ENCODE peak calls at places on chromosome 22, in nine cellular contexts. A is sigmoid colon; K is fibroblast of lung; X is colonic mucosa; W is hepatocyte; U is CD8-positive, alpha-beta T cell; G is GM23338; P is neuronal stem cell; H is small intestine. I is an unnamed sample.

GRCh38 chr22:38298312-38299000 is 18.8 kb downstream of the CSNK1E start:
- DNase-seq in H (no peak), A (no peak), W (peak; percentile 75), K (peak; percentile 95), U (no peak), G (peak; percentile 53), X (no peak), P (no peak), I (peak; percentile 99)

GRCh38 chr22:45604239-45604711 is 67.4 kb upstream of the ATXN10 start:
- DNase-seq in G (no peak), H (no peak), U (no peak), A (peak; percentile 52), K (no peak), X (no peak), W (no peak), P (no peak), I (no peak)

GRCh38 chr22:46058591-46059519 is 81.9 kb upstream of the WNT7B start:
- DNase-seq in A (peak; percentile 68), W (no peak), G (no peak), P (no peak), K (no peak), H (no peak), U (no peak), X (no peak), I (no peak)

GRCh38 chr22:35674335-35674734 is 26.1 kb downstream of the APOL6 start:
- DNase-seq in U (no peak), A (no peak), G (peak; percentile 28), W (no peak), H (no peak), P (no peak), X (no peak), K (no peak), I (no peak)

GRCh38 chr22:49935561-49935960 is 17.1 kb downstream of the CRELD2 start:
- DNase-seq in X (no peak), K (peak; percentile 31), H (no peak), U (no peak), W (peak; percentile 46), A (no peak), G (peak; percentile 46), P (no peak), I (no peak)

GRCh38 chr22:22681221-22681739 is 36.9 kb downstream of the GGTLC2 start:
- DNase-seq in X (no peak), G (no peak), W (peak; percentile 75), A (no peak), U (no peak), P (no peak), H (no peak), K (peak; percentile 42), I (no peak)

GRCh38 chr22:22927888-22928665 is 40.5 kb downstream of the IGLL5 start:
- DNase-seq in G (no peak), H (no peak), U (no peak), K (peak; percentile 3), A (no peak), W (no peak), X (no peak), P (no peak), I (no peak)

GRCh38 chr22:32810241-32811133 is 9.0 kb downstream of the TIMP3 start:
- DNase-seq in X (no peak), U (no peak), P (no peak), A (peak; percentile 66), W (peak; percentile 50), H (no peak), G (peak; percentile 62), K (peak; percentile 59), I (no peak)

GRCh38 chr22:35186492-35186891 is 70.8 kb upstream of the HMGXB4 start:
- DNase-seq in X (no peak), A (no peak), P (no peak), H (no peak), G (no peak), U (no peak), W (no peak), K (no peak), I (no peak)

GRCh38 chr22:34812631-34813030 is 253.3 kb upstream of the ISX start:
- DNase-seq in P (no peak), H (no peak), X (no peak), G (no peak), K (no peak), U (no peak), W (peak; percentile 34), A (no peak), I (no peak)

GRCh38 chr22:24005201-24005600 is at the start of gene GSTT4:
- DNase-seq in A (peak; percentile 71), H (no peak), U (no peak), P (no peak), G (no peak), K (no peak), W (no peak), X (no peak), I (no peak)

GRCh38 chr22:28911279-28911640 is 27.9 kb downstream of the ZNRF3 start:
- DNase-seq in H (no peak), X (no peak), U (no peak), W (no peak), P (no peak), A (peak; percentile 36), K (no peak), G (no peak), I (no peak)

GRCh38 chr22:28910575-28911278 is 27.4 kb downstream of the ZNRF3 start:
- DNase-seq in A (peak; percentile 47), U (no peak), W (no peak), G (no peak), X (no peak), K (no peak), H (no peak), P (no peak), I (no peak)

GRCh38 chr22:28915969-28916368 is 32.6 kb downstream of the ZNRF3 start:
- DNase-seq in W (no peak), K (no peak), A (no peak), H (no peak), P (no peak), X (no peak), U (no peak), G (no peak), I (no peak)

GRCh38 chr22:28909375-28909774 is 26.0 kb downstream of the ZNRF3 start:
- DNase-seq in X (no peak), U (no peak), K (no peak), G (no peak), P (no peak), A (no peak), W (no peak), H (no peak), I (no peak)

DNA sequence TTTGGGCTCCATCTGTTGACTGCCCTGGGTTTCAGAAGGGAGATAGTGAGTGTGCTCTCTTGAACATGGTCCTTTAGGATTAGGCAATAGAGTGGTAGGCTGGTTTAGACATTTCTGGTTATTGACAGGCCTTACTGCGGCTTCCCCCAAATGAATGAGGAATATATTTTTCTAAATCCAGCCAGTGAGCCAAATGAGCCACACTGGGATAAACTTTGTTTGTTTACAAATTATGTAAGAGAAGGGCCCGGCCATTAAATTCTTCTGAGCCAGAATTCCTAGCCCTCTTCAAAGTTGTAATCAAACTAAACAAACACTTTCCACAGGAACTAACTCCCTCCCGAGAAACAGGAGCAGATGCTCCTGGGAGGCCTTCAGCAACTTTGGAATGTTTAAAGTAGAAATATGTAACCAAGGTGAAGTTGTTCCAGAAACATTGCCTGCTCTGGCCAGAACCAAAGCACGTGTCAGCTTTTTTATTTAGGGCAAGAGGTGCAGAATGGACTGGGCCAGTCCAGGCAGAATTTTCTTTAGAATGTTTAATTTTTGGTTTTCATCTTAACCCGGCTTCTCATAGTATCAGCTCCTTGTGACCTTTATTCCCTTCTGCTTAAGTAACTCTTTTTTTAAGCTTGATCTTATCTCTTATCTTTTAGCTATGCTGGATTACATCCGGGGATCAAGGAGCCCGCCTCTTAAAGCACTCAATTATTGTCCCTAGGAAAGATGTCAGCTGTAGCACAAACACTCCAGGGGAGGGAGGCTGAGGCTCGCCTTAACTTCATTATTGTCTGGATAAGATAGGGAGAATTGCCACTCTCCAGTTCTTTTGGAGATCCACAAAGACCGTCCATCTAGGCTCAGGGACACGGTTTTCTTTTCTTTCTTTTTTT is 28.7 kb downstream of the ZNRF3 start:
- DNase-seq in X (peak; percentile 72), G (no peak), H (peak; percentile 76), U (no peak), A (peak; percentile 68), P (no peak), K (peak; percentile 48), W (peak; percentile 58), I (no peak)
- H3K27ac ChIP-seq in X (no peak overlapping the region), G (peak overlapping the region; percentile 67), H (no peak overlapping the region), U (no peak overlapping the region), A (peak overlapping the region; percentile 74), P (no peak overlapping the region), K (no peak overlapping the region), W (peak overlapping the region; percentile 39), I (no peak overlapping the region)

DNA sequence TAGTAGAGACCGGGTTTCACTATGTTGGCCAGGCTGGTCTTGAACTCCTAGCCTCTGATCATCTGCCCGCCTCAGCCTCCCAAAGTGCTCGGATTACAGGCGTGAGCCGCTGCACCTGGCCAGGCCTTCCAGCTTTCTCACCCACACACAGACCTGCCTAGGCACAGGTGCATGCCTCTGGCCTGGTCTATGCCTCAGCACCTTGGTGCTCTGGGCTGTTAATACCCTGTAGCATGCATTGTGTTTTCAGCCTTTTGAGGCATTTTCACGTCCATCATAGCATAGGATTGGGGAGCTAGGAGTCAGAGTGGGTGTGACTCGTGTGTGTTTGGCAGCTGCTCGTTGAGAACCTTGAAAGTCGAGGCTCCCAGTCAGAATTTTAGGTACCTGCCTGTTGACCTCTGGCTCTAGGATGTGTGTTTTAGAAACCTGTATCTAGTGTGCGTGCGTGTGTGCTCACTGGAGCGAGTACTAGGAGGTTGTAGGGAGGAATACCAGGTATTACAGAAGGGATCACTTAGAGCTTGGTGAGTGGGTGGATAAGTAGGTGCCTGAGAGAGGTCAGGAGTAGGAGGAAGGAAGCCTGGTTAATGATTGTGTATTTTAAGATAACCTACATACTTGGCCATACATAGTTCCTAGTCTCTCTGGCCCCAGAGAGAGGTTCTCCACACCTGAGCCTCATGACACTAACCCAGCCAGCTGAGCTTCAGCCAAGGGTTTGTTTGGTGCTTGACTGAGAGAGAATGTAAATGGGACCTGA is 20.0 kb downstream of the CRKL start:
- DNase-seq in P (no peak), H (peak; percentile 79), K (no peak), X (no peak), A (peak; percentile 46), U (no peak), W (peak; percentile 57), G (no peak), I (no peak)
- H3K36me3 ChIP-seq in P (peaks cover 85% of the 10 kb centered on the region), H (no peaks in the 10 kb centered on the region), K (peaks cover 5% of the 10 kb centered on the region), X (no peaks in the 10 kb centered on the region), A (peaks cover 8% of the 10 kb centered on the region), U (peaks cover 11% of the 10 kb centered on the region), W (no peaks in the 10 kb centered on the region), G (peaks cover 25% of the 10 kb centered on the region), I (peaks cover 64% of the 10 kb centered on the region)

DNA sequence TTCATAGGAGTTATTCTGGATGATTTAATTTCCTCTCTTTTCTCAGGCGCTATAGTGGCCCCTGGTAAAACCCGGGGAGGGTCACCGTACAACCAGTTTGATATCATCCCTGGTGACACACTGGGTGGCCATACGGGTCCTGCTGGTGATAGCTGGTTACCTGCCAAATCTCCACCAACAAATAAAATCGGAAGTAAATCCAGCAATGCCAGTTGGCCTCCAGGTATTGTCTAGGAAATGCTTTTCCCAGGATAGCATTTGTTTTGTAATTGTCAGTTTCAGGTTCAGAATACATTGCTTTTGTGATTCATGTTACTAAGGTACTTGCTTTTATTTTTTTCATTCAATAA is 35.6 kb upstream of the ADSL start:
- DNase-seq in X (no peak), P (no peak), A (no peak), H (no peak), W (no peak), U (no peak), K (no peak), G (no peak), I (no peak)
- H3K4me3 ChIP-seq in X (no peak overlapping the region), P (no peak overlapping the region), A (no peak overlapping the region), H (no peak overlapping the region), W (no peak overlapping the region), U (no peak overlapping the region), K (peak overlapping the region; percentile 40), G (no peak overlapping the region), I (no peak overlapping the region)

GRCh38 chr22:48892571-48893287 is 934.9 kb downstream of the BRD1 start:
- DNase-seq in K (no peak), W (no peak), G (no peak), A (no peak), H (no peak), P (no peak), U (no peak), X (no peak), I (peak; percentile 33)
- H3K27ac ChIP-seq in K (no peak overlapping the region), W (no peak overlapping the region), G (no peak overlapping the region), A (no peak overlapping the region), H (no peak overlapping the region), P (no peak overlapping the region), U (no peak overlapping the region), X (no peak overlapping the region), I (no peak overlapping the region)